ENCODE peak calls at places on chromosomes 5 and 9, in ten cellular contexts. D is psoas muscle, F is nucleus accumbens, Z is HFF-Myc, W is bronchial epithelial cell, N is AG09319, Q is cardiac fibroblast, C is NCI-H1417, J is NCI-H1092 treated with DMSO at 0.1 percent for 48 hours, P is amygdala. S is an unnamed sample.

GRCh38 chr5:169701910-169702451 is 64.9 kb downstream of the DOCK2 start:
- DNase-seq in D (no peak), F (no peak), Z (no peak), W (peak), N (no peak), Q (peak), C (no peak), J (peak), P (no peak), S (no peak)

GRCh38 chr9:16157216-16157615 is 604.4 kb downstream of the CCDC171 start:
- DNase-seq in D (no peak), F (no peak), Z (no peak), W (no peak), N (no peak), Q (no peak), C (no peak), J (no peak), P (no peak), S (no peak)

GRCh38 chr9:121550569-121551512 is 51.2 kb upstream of the GGTA1 start:
- DNase-seq in D (peak), F (peak), Z (no peak), W (peak), N (no peak), Q (peak), C (peak), J (peak), P (peak), S (peak)

GRCh38 chr9:127943746-127944145 is 6.1 kb upstream of the DPM2 start:
- DNase-seq in D (peak), F (peak), Z (no peak), W (peak), N (no peak), Q (peak), C (peak), J (peak), P (no peak), S (peak)

GRCh38 chr5:74555991-74556390 is 84.5 kb downstream of the ENC1 start:
- DNase-seq in D (no peak), F (no peak), Z (no peak), W (no peak), N (no peak), Q (no peak), C (no peak), J (no peak), P (no peak), S (no peak)

GRCh38 chr9:94865599-94866456 is 139.3 kb downstream of the AOPEP start:
- DNase-seq in D (peak), F (peak), Z (no peak), W (no peak), N (peak), Q (peak), C (no peak), J (peak), P (no peak), S (no peak)

GRCh38 chr9:81671880-81672280 is 17.5 kb downstream of the TLE1 start:
- DNase-seq in D (peak), F (peak), Z (no peak), W (no peak), N (no peak), Q (peak), C (no peak), J (peak), P (no peak), S (no peak)

GRCh38 chr9:116697341-116697740 is 10.2 kb downstream of the TRIM32 start:
- DNase-seq in D (no peak), F (no peak), Z (no peak), W (peak), N (no peak), Q (peak), C (no peak), J (no peak), P (no peak), S (no peak)

GRCh38 chr5:111973946-111974345 is 217.0 kb upstream of the NREP start:
- DNase-seq in D (no peak), F (no peak), Z (no peak), W (no peak), N (no peak), Q (no peak), C (no peak), J (peak), P (no peak), S (no peak)

GRCh38 chr5:6858419-6858818 is 145.2 kb downstream of the TENT4A start:
- DNase-seq in D (peak), F (no peak), Z (no peak), W (no peak), N (no peak), Q (no peak), C (no peak), J (no peak), P (no peak), S (no peak)

GRCh38 chr5:638501-639252 is 26.5 kb downstream of the CEP72 start:
- DNase-seq in D (peak), F (no peak), Z (no peak), W (no peak), N (no peak), Q (no peak), C (no peak), J (no peak), P (no peak), S (no peak)

GRCh38 chr9:120383999-120384924 is 195.7 kb downstream of the CDK5RAP2 start:
- DNase-seq in D (peak), F (no peak), Z (peak), W (no peak), N (peak), Q (peak), C (no peak), J (peak), P (no peak), S (no peak)

GRCh38 chr5:17359451-17359965 is 138.5 kb upstream of the TAF11L2 start:
- DNase-seq in D (no peak), F (no peak), Z (peak), W (peak), N (peak), Q (peak), C (no peak), J (no peak), P (no peak), S (no peak)

GRCh38 chr5:150339165-150339564 is 18.3 kb upstream of the TCOF1 start:
- DNase-seq in D (no peak), F (peak), Z (no peak), W (no peak), N (no peak), Q (no peak), C (no peak), J (no peak), P (no peak), S (no peak)

GRCh38 chr9:34560574-34561229 is 28.8 kb downstream of the CNTFR start:
- DNase-seq in D (peak), F (no peak), Z (no peak), W (no peak), N (no peak), Q (no peak), C (no peak), J (no peak), P (no peak), S (no peak)

GRCh38 chr5:91302335-91302734 is 80.8 kb downstream of the ARRDC3 start:
- DNase-seq in D (no peak), F (no peak), Z (no peak), W (no peak), N (no peak), Q (no peak), C (no peak), J (no peak), P (no peak), S (no peak)

GRCh38 chr5:79974896-79975295 is 16.2 kb downstream of the MTX3 start:
- DNase-seq in D (no peak), F (no peak), Z (no peak), W (peak), N (no peak), Q (peak), C (no peak), J (no peak), P (no peak), S (no peak)

GRCh38 chr5:143521891-143522290 is 118.4 kb upstream of the NR3C1 start:
- DNase-seq in D (no peak), F (no peak), Z (no peak), W (no peak), N (no peak), Q (no peak), C (no peak), J (no peak), P (no peak), S (no peak)

GRCh38 chr5:173625686-173626500 is 9.4 kb upstream of the BOD1 start:
- DNase-seq in D (no peak), F (no peak), Z (no peak), W (no peak), N (no peak), Q (peak), C (no peak), J (peak), P (no peak), S (peak)

GRCh38 chr5:124686239-124687004 is 60.0 kb downstream of the ZNF608 start:
- DNase-seq in D (no peak), F (no peak), Z (no peak), W (no peak), N (no peak), Q (no peak), C (no peak), J (no peak), P (no peak), S (no peak)

GRCh38 chr5:66436721-66437120 is 159.5 kb upstream of the MAST4 start:
- DNase-seq in D (no peak), F (no peak), Z (no peak), W (peak), N (no peak), Q (no peak), C (no peak), J (peak), P (no peak), S (no peak)

GRCh38 chr5:143161893-143162520 is 241.5 kb downstream of the NR3C1 start:
- DNase-seq in D (peak), F (no peak), Z (no peak), W (peak), N (peak), Q (peak), C (no peak), J (no peak), P (no peak), S (no peak)

GRCh38 chr5:107809201-107810034 is 138.7 kb upstream of the EFNA5 start:
- DNase-seq in D (no peak), F (no peak), Z (no peak), W (peak), N (no peak), Q (peak), C (no peak), J (no peak), P (no peak), S (no peak)

GRCh38 chr9:129697111-129697955 is 31.9 kb downstream of the PRRX2 start:
- DNase-seq in D (peak), F (no peak), Z (peak), W (no peak), N (no peak), Q (peak), C (no peak), J (no peak), P (no peak), S (no peak)

S was measured in GM13976.